ENCODE peak calls at places on chromosome 19, in seven cellular contexts. F is stimulated activated CD4-positive, alpha-beta T cell treated with anti-CD3 and anti-CD28 coated beads, Interleukin-1b, Interleukin-23, amount 100 ng/mL, for 1 hour; D is breast epithelium; X is SW480; T is GM19239; H is thoracic aorta; O is NCI-H2171. G is an unnamed sample.

GRCh38 chr19:39470724-39471339 is 9.8 kb upstream of the TIMM50 start:
- DNase-seq in X (no peak), H (no peak), T (no peak), O (no peak), F (no peak), D (no peak), G (no peak)

GRCh38 chr19:51467864-51468544 is 9.8 kb upstream of the SIGLEC8 start:
- DNase-seq in O (no peak), T (no peak), F (no peak), D (peak), X (no peak), H (no peak), G (no peak)

GRCh38 chr19:2575734-2576481 is 100.0 kb downstream of the GADD45B start:
- DNase-seq in X (no peak), F (no peak), O (peak), T (no peak), D (peak), H (peak), G (no peak)

GRCh38 chr19:19477705-19478383 is 37.5 kb downstream of the TSSK6 start:
- DNase-seq in X (no peak), F (no peak), D (no peak), T (no peak), O (no peak), H (no peak), G (no peak)

GRCh38 chr19:21084343-21084742 is 2.3 kb downstream of the ZNF714 start:
- DNase-seq in D (no peak), O (no peak), X (no peak), T (no peak), F (no peak), H (no peak), G (no peak)

GRCh38 chr19:4233282-4233853 is 4.0 kb downstream of the EBI3 start:
- DNase-seq in F (peak), D (no peak), O (no peak), X (no peak), H (no peak), T (no peak), G (peak)

GRCh38 chr19:46384396-46384795 is 29.0 kb downstream of the CCDC8 start:
- DNase-seq in F (no peak), O (no peak), H (no peak), D (no peak), X (no peak), T (no peak), G (no peak)

GRCh38 chr19:50046649-50047503 is 21.1 kb downstream of the ZNF473 start:
- DNase-seq in H (peak), T (no peak), F (peak), O (no peak), X (peak), D (no peak), G (peak)

GRCh38 chr19:34173145-34173956 is 1.0 kb downstream of the LSM14A start:
- DNase-seq in H (no peak), F (no peak), X (peak), O (no peak), T (no peak), D (peak), G (peak)

GRCh38 chr19:16581971-16582343 is 9.7 kb upstream of the SLC35E1 start:
- DNase-seq in T (no peak), O (no peak), F (no peak), H (no peak), X (no peak), D (no peak), G (no peak)

GRCh38 chr19:55603581-55604292 is 1.7 kb upstream of the ZNF865 start:
- DNase-seq in O (no peak), F (no peak), H (no peak), D (no peak), T (no peak), X (no peak), G (no peak)

GRCh38 chr19:18468930-18469244 is 31.0 kb upstream of the ISYNA1 start:
- DNase-seq in X (no peak), T (no peak), F (no peak), H (no peak), D (no peak), O (no peak), G (no peak)

GRCh38 chr19:1108291-1109031 is 4.7 kb downstream of the GPX4 start:
- DNase-seq in F (no peak), H (no peak), X (no peak), D (no peak), T (no peak), O (no peak), G (no peak)

GRCh38 chr19:1364070-1364719 is 19.5 kb upstream of the NDUFS7 start:
- DNase-seq in O (no peak), T (no peak), D (no peak), H (no peak), X (no peak), F (no peak), G (no peak)

GRCh38 chr19:4844348-4845179 is 13.1 kb upstream of the TICAM1 start:
- DNase-seq in X (no peak), H (no peak), F (no peak), D (no peak), T (no peak), O (no peak), G (no peak)

GRCh38 chr19:44603201-44603945 is 10.0 kb upstream of the IGSF23 start:
- DNase-seq in D (no peak), O (no peak), F (no peak), X (no peak), T (no peak), H (no peak), G (no peak)

GRCh38 chr19:50983625-50984292 is at the start of gene KLK7:
- DNase-seq in O (no peak), D (no peak), X (peak), H (no peak), F (no peak), T (no peak), G (no peak)

GRCh38 chr19:39768811-39769210 is 9.8 kb upstream of the LEUTX start:
- DNase-seq in O (no peak), T (no peak), D (no peak), X (no peak), F (no peak), H (no peak), G (no peak)

GRCh38 chr19:41703602-41704293 is 4.7 kb upstream of the CEACAM5 start:
- DNase-seq in X (no peak), H (no peak), D (no peak), T (no peak), O (no peak), F (no peak), G (no peak)

GRCh38 chr19:3694361-3695123 is 5.7 kb downstream of the PIP5K1C start:
- DNase-seq in O (no peak), D (no peak), H (no peak), F (no peak), T (no peak), X (no peak), G (no peak)

GRCh38 chr19:13817615-13818371 is 22.6 kb downstream of the ZSWIM4 start:
- DNase-seq in F (no peak), X (peak), O (no peak), H (no peak), D (no peak), T (peak), G (no peak)

GRCh38 chr19:32053366-32053765 is 292.0 kb upstream of the ZNF507 start:
- DNase-seq in F (no peak), O (no peak), H (no peak), T (no peak), D (no peak), X (no peak), G (no peak)

GRCh38 chr19:18379803-18380747 is 5.9 kb upstream of the GDF15 start:
- DNase-seq in X (peak), O (no peak), H (peak), D (peak), T (no peak), F (no peak), G (no peak)

GRCh38 chr19:39542198-39542597 is 2.2 kb upstream of the EID2 start:
- DNase-seq in H (no peak), X (no peak), T (no peak), D (no peak), O (no peak), F (no peak), G (no peak)

GRCh38 chr19:16804176-16804575 is 25.0 kb upstream of the SIN3B start:
- DNase-seq in F (no peak), D (no peak), T (no peak), O (no peak), X (no peak), H (no peak), G (no peak)

GRCh38 chr19:30314056-30314804 is 58.0 kb upstream of the ZNF536 start:
- DNase-seq in H (no peak), F (no peak), X (no peak), D (no peak), O (no peak), T (no peak), G (no peak)

GRCh38 chr19:38486731-38487336 is 53.3 kb downstream of the RYR1 start:
- DNase-seq in X (no peak), H (no peak), D (no peak), F (no peak), O (no peak), T (no peak), G (no peak)

GRCh38 chr19:49338691-49339363 is 3.6 kb downstream of the CD37 start:
- DNase-seq in O (no peak), T (no peak), X (peak), D (peak), H (peak), F (no peak), G (peak)

GRCh38 chr19:18735752-18736151 is 52.3 kb downstream of the CRTC1 start:
- DNase-seq in X (no peak), F (no peak), H (no peak), O (no peak), D (no peak), T (no peak), G (peak)

GRCh38 chr19:10120538-10121198 is 969 bp upstream of the EIF3G start:
- DNase-seq in F (no peak), T (no peak), O (no peak), D (no peak), H (no peak), X (peak), G (no peak)

GRCh38 chr19:52010674-52011073 is 2.7 kb upstream of the ZNF615 start:
- DNase-seq in O (no peak), F (no peak), H (no peak), X (no peak), D (no peak), T (no peak), G (no peak)

GRCh38 chr19:18114483-18114882 is 16.9 kb downstream of the MAST3 start:
- DNase-seq in H (no peak), D (no peak), O (no peak), X (no peak), T (no peak), F (no peak), G (no peak)

GRCh38 chr19:38375748-38376147 is 1.4 kb downstream of the PSMD8 start:
- DNase-seq in F (no peak), X (no peak), D (no peak), H (no peak), O (no peak), T (no peak), G (no peak)

G was measured in head of caudate nucleus.